ENCODE peak calls at places on chromosome 9, in ten cellular contexts. D, A, U, N, C, K, Y, W, S and Q are unnamed samples. For H3K9me3, the result is how much of the 10 kb centered on the place peaks cover.

GRCh38 chr9:134442087-134442470 is 115.8 kb downstream of the RXRA start:
- DNase-seq in D (no peak), A (no peak), U (peak), N (no peak), C (peak), K (no peak), Y (no peak), W (peak), S (no peak), Q (no peak)

GRCh38 chr9:111412280-111412679 is 71.9 kb downstream of the ECPAS start:
- DNase-seq in D (no peak), A (no peak), U (no peak), N (no peak), C (peak), K (no peak), Y (no peak), W (no peak), S (no peak), Q (no peak)

GRCh38 chr9:84315278-84315877 is 25.2 kb downstream of the SLC28A3 start:
- DNase-seq in D (peak), A (peak), U (peak), N (peak), C (peak), K (peak), Y (peak), W (peak), S (peak), Q (peak)

GRCh38 chr9:91536211-91536691 is 112.6 kb upstream of the NFIL3 start:
- DNase-seq in D (peak), A (peak), U (peak), N (no peak), C (no peak), K (no peak), Y (peak), W (no peak), S (no peak), Q (no peak)

GRCh38 chr9:126614455-126615248 is 924 bp downstream of the LMX1B start:
- DNase-seq in D (no peak), A (no peak), U (no peak), N (no peak), C (no peak), K (no peak), Y (no peak), W (peak), S (no peak), Q (no peak)

GRCh38 chr9:35748858-35749514 is at the start of the genes GBA2 and RGP1:
- DNase-seq in D (peak), A (peak), U (peak), N (peak), C (peak), K (peak), Y (peak), W (peak), S (peak), Q (peak)

GRCh38 chr9:35695801-35696420 is 6.2 kb upstream of the TPM2 start:
- DNase-seq in D (peak), A (no peak), U (no peak), N (no peak), C (no peak), K (no peak), Y (peak), W (no peak), S (peak), Q (no peak)

GRCh38 chr9:84054341-84055010 is 73.9 kb downstream of the RMI1 start:
- DNase-seq in D (no peak), A (no peak), U (no peak), N (no peak), C (no peak), K (no peak), Y (no peak), W (no peak), S (peak), Q (no peak)

GRCh38 chr9:135507104-135508035 is 6.9 kb downstream of the MRPS2 start:
- DNase-seq in D (no peak), A (no peak), U (no peak), N (no peak), C (no peak), K (no peak), Y (no peak), W (peak), S (peak), Q (peak)

GRCh38 chr9:114621975-114622609 is 11.0 kb downstream of the TMEM268 start:
- DNase-seq in D (peak), A (no peak), U (peak), N (no peak), C (peak), K (no peak), Y (peak), W (no peak), S (peak), Q (no peak)

GRCh38 chr9:72635197-72635596 is 113.8 kb downstream of the TMC1 start:
- DNase-seq in D (no peak), A (no peak), U (no peak), N (no peak), C (peak), K (no peak), Y (no peak), W (no peak), S (no peak), Q (no peak)

GRCh38 chr9:128138001-128138400 is 10.5 kb upstream of the PTGES2 start:
- DNase-seq in D (no peak), A (no peak), U (no peak), N (no peak), C (no peak), K (peak), Y (no peak), W (no peak), S (no peak), Q (no peak)

GRCh38 chr9:126932871-126933321 is 18.3 kb downstream of the RALGPS1 start:
- DNase-seq in D (no peak), A (no peak), U (no peak), N (no peak), C (no peak), K (no peak), Y (no peak), W (no peak), S (no peak), Q (no peak)

GRCh38 chr9:32431940-32432555 is 47.6 kb downstream of the ACO1 start:
- DNase-seq in D (peak), A (no peak), U (peak), N (peak), C (peak), K (peak), Y (peak), W (peak), S (peak), Q (peak)

GRCh38 chr9:28671000-28671399 is 1097.7 kb upstream of the C9orf72 start:
- DNase-seq in D (no peak), A (no peak), U (no peak), N (no peak), C (no peak), K (no peak), Y (no peak), W (no peak), S (no peak), Q (no peak)

GRCh38 chr9:126724226-126724625 is 80.6 kb upstream of the ZBTB43 start:
- DNase-seq in D (no peak), A (no peak), U (no peak), N (no peak), C (peak), K (no peak), Y (no peak), W (peak), S (no peak), Q (no peak)

GRCh38 chr9:134989206-134990065 is 71.7 kb upstream of the FCN1 start:
- DNase-seq in D (no peak), A (no peak), U (no peak), N (no peak), C (no peak), K (no peak), Y (no peak), W (no peak), S (no peak), Q (peak)

GRCh38 chr9:108575286-108575685 is 280.5 kb downstream of the ACTL7B start:
- DNase-seq in D (no peak), A (no peak), U (no peak), N (no peak), C (no peak), K (no peak), Y (no peak), W (no peak), S (no peak), Q (no peak)

GRCh38 chr9:79489241-79490000 is 82.3 kb upstream of the TLE4 start:
- DNase-seq in D (peak), A (no peak), U (peak), N (no peak), C (peak), K (no peak), Y (peak), W (no peak), S (no peak), Q (no peak)

GRCh38 chr9:38393128-38393809 is 767 bp downstream of the ALDH1B1 start:
- DNase-seq in D (no peak), A (no peak), U (peak), N (no peak), C (peak), K (no peak), Y (no peak), W (peak), S (no peak), Q (no peak)

GRCh38 chr9:16530669-16531461 is 339.6 kb downstream of the BNC2 start:
- DNase-seq in D (no peak), A (no peak), U (peak), N (no peak), C (no peak), K (peak), Y (peak), W (no peak), S (no peak), Q (no peak)

GRCh38 chr9:138118601-138119071 is 241.1 kb downstream of the CACNA1B start:
- DNase-seq in D (no peak), A (no peak), U (no peak), N (no peak), C (no peak), K (no peak), Y (no peak), W (no peak), S (no peak), Q (no peak)
- H3K9me3 ChIP-seq in D (under half), A (under half), U (under half), N (under half), C (under half), K (under half), Y (half or more), W (under half), S (under half), Q (under half)

GRCh38 chr9:89179535-89179919 is 909 bp upstream of the SHC3 start:
- DNase-seq in D (peak), A (peak), U (peak), N (no peak), C (peak), K (peak), Y (peak), W (no peak), S (no peak), Q (no peak)
- TF ChIP-seq CTCF in D (no peak), A (no peak), U (no peak), N (no peak), C (no peak), K (no peak), Y (no peak), W (peak), S (no peak), Q (no peak)

GRCh38 chr9:94925751-94926456 is 199.4 kb downstream of the AOPEP start:
- DNase-seq in D (peak), A (peak), U (no peak), N (no peak), C (no peak), K (no peak), Y (no peak), W (no peak), S (no peak), Q (no peak)
- H3K27ac ChIP-seq in D (peak), A (peak), U (no peak), N (no peak), C (peak), K (no peak), Y (no peak), W (peak), S (no peak), Q (no peak)

DNA sequence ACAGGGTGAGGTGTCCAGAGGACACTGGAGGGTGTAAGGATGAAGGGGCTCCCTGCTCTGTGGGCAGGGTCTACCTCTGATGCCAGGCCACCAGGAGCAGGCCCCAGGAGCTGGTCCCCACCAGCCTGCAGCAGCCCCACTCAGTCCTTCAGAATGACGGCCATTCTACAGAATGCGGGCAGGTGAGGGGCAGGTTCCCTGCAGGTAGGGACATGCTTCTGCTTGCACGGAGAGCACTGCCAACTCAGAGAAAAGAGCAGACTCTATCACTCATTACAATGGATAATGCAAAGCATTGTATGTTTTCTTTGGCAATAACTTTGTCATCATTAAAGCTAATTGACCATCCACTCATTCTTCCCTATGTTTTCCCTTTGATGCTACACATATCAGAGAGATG is 39.0 kb downstream of the DDX31 start:
- DNase-seq in D (no peak), A (no peak), U (no peak), N (no peak), C (no peak), K (no peak), Y (no peak), W (no peak), S (no peak), Q (no peak)
- H3K9me3 ChIP-seq in D (under half), A (under half), U (under half), N (under half), C (under half), K (under half), Y (under half), W (under half), S (under half), Q (under half)

DNA sequence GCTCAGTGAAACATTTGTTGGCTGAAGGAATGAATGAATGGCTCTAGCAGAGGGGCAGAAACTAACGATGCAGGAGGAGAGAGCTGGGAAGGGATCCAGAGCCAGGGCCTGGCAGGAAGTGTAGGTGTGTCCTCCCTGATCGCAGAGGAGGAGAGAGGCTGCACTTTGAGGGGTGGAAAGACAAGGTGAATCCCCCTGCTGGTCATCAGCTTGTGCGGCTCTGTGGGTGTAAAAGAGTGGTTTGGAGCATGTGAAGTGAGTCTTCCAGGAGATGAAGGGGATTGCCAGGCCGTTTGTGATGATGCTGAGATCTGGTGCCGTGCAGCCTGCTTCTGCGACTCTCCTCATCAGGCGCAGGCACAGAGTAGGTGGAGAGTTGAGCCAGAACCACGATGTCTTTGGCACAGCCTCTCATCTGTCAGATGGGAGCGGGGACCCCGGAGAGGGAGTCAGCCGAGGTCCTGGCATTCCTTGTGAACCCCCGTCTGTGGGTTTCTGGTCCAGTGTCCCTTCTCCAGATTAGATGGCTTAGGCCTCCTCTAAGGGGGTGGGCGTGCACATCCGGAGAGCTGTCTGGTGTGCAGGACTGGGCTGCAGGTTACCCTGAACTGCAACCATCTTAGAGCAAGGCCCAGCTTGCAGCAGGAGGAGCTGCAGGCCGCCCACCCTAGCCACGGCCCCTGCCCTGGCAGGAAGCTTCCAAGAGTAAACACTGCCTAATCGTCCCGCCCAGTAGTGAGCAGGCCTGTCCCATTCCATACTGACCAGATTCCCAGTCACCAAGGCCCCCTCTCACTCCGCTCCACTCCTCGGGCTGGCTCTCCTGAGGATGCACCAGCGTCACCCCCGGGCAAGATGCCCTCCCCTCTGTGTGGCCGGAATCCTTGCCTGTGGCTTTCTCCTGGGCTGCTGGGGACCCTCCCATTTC is at the start of gene ADAMTS13:
- DNase-seq in D (peak), A (no peak), U (no peak), N (no peak), C (no peak), K (no peak), Y (peak), W (no peak), S (no peak), Q (peak)
- TF ChIP-seq CTCF in D (no peak), A (no peak), U (no peak), N (no peak), C (peak), K (no peak), Y (no peak), W (no peak), S (no peak), Q (peak)

GRCh38 chr9:22228542-22228941 is 218.1 kb upstream of the DMRTA1 start:
- DNase-seq in D (no peak), A (no peak), U (peak), N (no peak), C (peak), K (no peak), Y (peak), W (no peak), S (no peak), Q (no peak)
- H3K27ac ChIP-seq in D (no peak), A (no peak), U (no peak), N (no peak), C (no peak), K (no peak), Y (no peak), W (no peak), S (no peak), Q (no peak)